ENCODE peak calls at places on chromosomes 5 and 9, in seven cellular contexts. F, S, Y, Z, J, U and O are unnamed samples.

GRCh38 chr5:81232449-81233079 is 558 bp upstream of the CKMT2 start:
- DNase-seq in U (no peak), J (no peak), Z (no peak), F (no peak), Y (peak), S (no peak), O (no peak)

GRCh38 chr9:124040186-124040920 is 28.8 kb downstream of the LHX2 start:
- DNase-seq in Y (no peak), F (no peak), Z (no peak), S (no peak), U (no peak), J (peak), O (no peak)

GRCh38 chr5:132790201-132790870 is 13.3 kb upstream of the SEPTIN8 start:
- DNase-seq in U (no peak), Y (no peak), S (no peak), F (no peak), Z (no peak), J (no peak), O (no peak)

GRCh38 chr5:132195727-132196126 is 31.9 kb downstream of the P4HA2 start:
- DNase-seq in J (no peak), U (no peak), Y (no peak), S (no peak), Z (no peak), F (no peak), O (no peak)

GRCh38 chr5:178674334-178674733 is 47.5 kb upstream of the CLK4 start:
- DNase-seq in Z (no peak), F (no peak), S (no peak), J (no peak), U (no peak), Y (no peak), O (no peak)

GRCh38 chr5:78667461-78668103 is 19.0 kb upstream of the LHFPL2 start:
- DNase-seq in F (no peak), Z (no peak), S (no peak), U (no peak), Y (no peak), J (no peak), O (no peak)

GRCh38 chr9:70303268-70303667 is 44.5 kb downstream of the SMC5 start:
- DNase-seq in Z (no peak), S (no peak), F (no peak), Y (no peak), U (no peak), J (no peak), O (no peak)

GRCh38 chr5:99940540-99940939 is 594.6 kb upstream of the FAM174A start:
- DNase-seq in Z (no peak), Y (no peak), U (no peak), J (no peak), F (no peak), S (no peak), O (no peak)

GRCh38 chr5:2101685-2102084 is 219.0 kb upstream of the IRX4 start:
- DNase-seq in Z (no peak), U (no peak), F (no peak), Y (no peak), S (no peak), J (no peak), O (no peak)

GRCh38 chr9:92607773-92608172 is 62.2 kb downstream of the IPPK start:
- DNase-seq in Z (no peak), U (no peak), S (no peak), Y (no peak), J (no peak), F (no peak), O (peak)

GRCh38 chr9:27548055-27548741 is 18.6 kb upstream of the MOB3B start:
- DNase-seq in S (no peak), J (peak), U (no peak), Z (no peak), F (no peak), Y (no peak), O (no peak)

GRCh38 chr5:4548341-4548740 is 591.8 kb upstream of the ADAMTS16 start:
- DNase-seq in F (no peak), Z (no peak), S (no peak), Y (no peak), U (no peak), J (no peak), O (no peak)

GRCh38 chr9:95772320-95773060 is 103.0 kb upstream of the ERCC6L2 start:
- DNase-seq in S (no peak), U (peak), J (no peak), Y (peak), F (peak), Z (no peak), O (peak)

GRCh38 chr9:24041294-24041693 is 215.3 kb upstream of the ELAVL2 start:
- DNase-seq in Y (no peak), Z (no peak), U (no peak), F (no peak), J (no peak), S (no peak), O (no peak)

GRCh38 chr9:96509026-96509425 is 59.1 kb downstream of the HABP4 start:
- DNase-seq in Y (no peak), F (no peak), S (no peak), Z (no peak), J (no peak), U (no peak), O (no peak)

GRCh38 chr9:29039258-29039657 is 1466.0 kb upstream of the C9orf72 start:
- DNase-seq in Z (no peak), J (no peak), Y (no peak), S (no peak), U (no peak), F (no peak), O (no peak)

GRCh38 chr9:113650207-113651131 is 186.9 kb downstream of the RGS3 start:
- DNase-seq in Z (no peak), Y (peak), S (no peak), J (no peak), U (no peak), F (no peak), O (peak)

GRCh38 chr5:1068204-1068894 is 43.5 kb downstream of the SLC12A7 start:
- DNase-seq in U (no peak), F (no peak), Z (no peak), J (no peak), Y (no peak), S (no peak), O (no peak)

GRCh38 chr9:131598121-131598520 is 52.8 kb downstream of the PRRT1B start:
- DNase-seq in Y (no peak), Z (no peak), S (no peak), U (no peak), J (peak), F (no peak), O (no peak)